ENCODE peak calls at places on chromosomes 6 and 20, in four cellular contexts. P is HEK293T, I is WTC11, K is HepG2. S is an unnamed sample.
A peak's percentile ranks its signal among the peaks of the same experiment; 100 is the strongest.

GRCh38 chr6:170096803-170097504 is 193.9 kb downstream of the DLL1 start:
- DNase-seq in P (no peak), I (peak; percentile 3), K (no peak), S (no peak)

GRCh38 chr20:21503345-21503744 is 10.5 kb downstream of the NKX2-2 start:
- DNase-seq in P (no peak), I (no peak), K (no peak), S (no peak)

GRCh38 chr6:167799033-167799933 is 27.4 kb upstream of the AFDN start:
- DNase-seq in P (no peak), I (no peak), K (no peak), S (no peak)

GRCh38 chr6:111173946-111174345 is 86.6 kb downstream of the SLC16A10 start:
- DNase-seq in P (no peak), I (no peak), K (no peak), S (no peak)

GRCh38 chr20:51338692-51339440 is 203.7 kb downstream of the NFATC2 start:
- DNase-seq in P (no peak), I (no peak), K (no peak), S (peak; percentile 26)

GRCh38 chr6:141726158-141726557 is 406.6 kb upstream of the GJE1 start:
- DNase-seq in P (no peak), I (no peak), K (no peak), S (no peak)

GRCh38 chr6:36223706-36224105 is 27.2 kb downstream of the BRPF3 start:
- DNase-seq in P (no peak), I (no peak), K (no peak), S (no peak)

GRCh38 chr6:89357390-89357789 is 4.9 kb upstream of the UBE2J1 start:
- DNase-seq in P (no peak), I (no peak), K (no peak), S (no peak)

GRCh38 chr20:15642676-15643075 is 930.6 kb downstream of the KIF16B start:
- DNase-seq in P (no peak), I (no peak), K (no peak), S (no peak)

GRCh38 chr20:23654005-23654404 is 16.2 kb upstream of the CST3 start:
- DNase-seq in P (no peak), I (no peak), K (no peak), S (no peak)

GRCh38 chr6:130434174-130434873 is 68.5 kb downstream of the TMEM200A start:
- DNase-seq in P (no peak), I (no peak), K (no peak), S (no peak)

GRCh38 chr6:116536216-116536621 is 9.3 kb downstream of the TRAPPC3L start:
- DNase-seq in P (peak; percentile 55), I (no peak), K (peak; percentile 73), S (peak; percentile 48)

GRCh38 chr20:32823737-32824588 is 4.2 kb downstream of the MAPRE1 start:
- DNase-seq in P (no peak), I (no peak), K (peak; percentile 78), S (no peak)

GRCh38 chr6:31272431-31272830 is 539 bp upstream of the HLA-C start:
- DNase-seq in P (no peak), I (no peak), K (no peak), S (no peak)

GRCh38 chr6:158322724-158323560 is 10.7 kb downstream of the TULP4 start:
- DNase-seq in P (no peak), I (no peak), K (peak; percentile 97), S (no peak)

GRCh38 chr6:139164001-139164400 is 29.1 kb downstream of the HECA start:
- DNase-seq in P (no peak), I (peak; percentile 30), K (no peak), S (no peak)

GRCh38 chr6:5395719-5396118 is 134.4 kb downstream of the FARS2 start:
- DNase-seq in P (no peak), I (no peak), K (no peak), S (no peak)

GRCh38 chr6:6218246-6219085 is 102.0 kb downstream of the F13A1 start:
- DNase-seq in P (no peak), I (no peak), K (no peak), S (no peak)

GRCh38 chr6:33620584-33621395 is at the start of gene ITPR3:
- DNase-seq in P (peak; percentile 54), I (no peak), K (no peak), S (peak; percentile 93)

GRCh38 chr20:40880063-40880715 is 148.4 kb upstream of the TOP1 start:
- DNase-seq in P (no peak), I (no peak), K (no peak), S (no peak)

GRCh38 chr20:20594171-20594530 is 118.3 kb downstream of the RALGAPA2 start:
- DNase-seq in P (no peak), I (no peak), K (peak; percentile 39), S (peak; percentile 9)

GRCh38 chr20:58640446-58640845 is 10.6 kb upstream of the STX16 start:
- DNase-seq in P (no peak), I (no peak), K (no peak), S (peak; percentile 48)

GRCh38 chr6:129606664-129607063 is 103.3 kb downstream of the ARHGAP18 start:
- DNase-seq in P (no peak), I (no peak), K (no peak), S (no peak)

GRCh38 chr6:27650620-27651370 is 177.9 kb upstream of the ZNF184 start:
- DNase-seq in P (peak; percentile 70), I (peak; percentile 79), K (peak; percentile 81), S (peak; percentile 82)

GRCh38 chr20:34675561-34675960 is 1.3 kb downstream of the PIGU start:
- DNase-seq in P (no peak), I (no peak), K (no peak), S (no peak)

GRCh38 chr20:34676642-34677373 is at the start of gene PIGU:
- DNase-seq in P (peak; percentile 92), I (peak; percentile 96), K (peak; percentile 95), S (peak; percentile 91)

GRCh38 chr20:34675993-34676641 is 775 bp downstream of the PIGU start:
- DNase-seq in P (no peak), I (no peak), K (no peak), S (no peak)

GRCh38 chr20:34683667-34684066 is 6.8 kb upstream of the PIGU start:
- DNase-seq in P (no peak), I (no peak), K (no peak), S (no peak)

DNA sequence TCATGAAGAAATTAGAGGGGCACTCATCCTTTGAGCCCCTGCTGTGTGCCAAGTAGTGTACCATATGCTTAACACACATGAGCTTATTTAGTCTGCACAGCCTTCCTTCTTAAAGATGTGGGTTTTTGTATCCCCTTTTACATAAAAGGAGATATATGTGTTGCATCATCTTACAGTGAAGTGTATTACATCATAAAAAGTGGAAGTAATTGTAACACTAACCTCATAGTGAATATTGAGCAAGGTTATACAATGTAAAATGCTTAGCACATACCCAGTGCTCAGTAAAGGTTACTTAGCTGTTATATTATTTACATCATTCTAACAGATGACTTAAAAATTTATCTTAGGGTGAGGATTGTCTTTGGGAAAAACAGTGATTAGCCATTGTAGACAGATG is 3.7 kb upstream of the PIGU start:
- DNase-seq in P (no peak), I (no peak), K (no peak), S (no peak)
- TF ChIP-seq ELF4 in P (no peak), I (no peak), K (no peak), S (no peak)

DNA sequence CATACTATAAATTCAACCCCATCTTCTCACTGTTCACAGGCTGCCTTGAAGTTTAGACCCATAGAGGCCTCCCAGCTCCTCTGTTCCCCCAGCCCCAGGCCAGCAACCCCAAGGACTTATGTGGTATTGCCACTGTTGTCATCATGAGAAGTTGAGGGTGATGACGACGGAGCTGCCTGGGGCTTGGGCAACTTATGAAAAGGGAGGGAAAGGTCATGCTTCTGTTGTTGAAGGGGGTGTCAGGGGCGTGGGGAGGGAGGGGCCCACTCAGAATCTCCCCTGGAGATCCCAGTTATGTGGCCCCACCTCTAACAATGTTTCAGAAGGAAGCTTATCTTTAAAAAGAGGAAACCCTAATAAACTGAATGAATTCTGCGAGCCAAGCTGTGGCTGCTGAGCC is 4.2 kb downstream of the ADTRP start:
- DNase-seq in P (no peak), I (no peak), K (no peak), S (no peak)
- TF ChIP-seq ELF4 in P (no peak), I (no peak), K (no peak), S (no peak)

GRCh38 chr6:107491791-107492674 is 2.1 kb downstream of the SOBP start:
- DNase-seq in P (no peak), I (no peak), K (peak; percentile 24), S (no peak)
- TF ChIP-seq ELF4 in P (no peak), I (no peak), K (no peak), S (no peak)

GRCh38 chr6:134722996-134723871 is 226.7 kb downstream of the ALDH8A1 start:
- DNase-seq in P (peak; percentile 39), I (no peak), K (no peak), S (no peak)
- TF ChIP-seq ELF4 in P (no peak), I (no peak), K (no peak), S (no peak)

GRCh38 chr6:1390805-1391511 is 1.6 kb downstream of the FOXF2 start:
- DNase-seq in P (no peak), I (peak; percentile 54), K (no peak), S (no peak)
- TF ChIP-seq ELF4 in P (no peak), I (no peak), K (no peak), S (no peak)

GRCh38 chr20:62724692-62725595 is 16.3 kb downstream of the NTSR1 start:
- DNase-seq in P (no peak), I (no peak), K (no peak), S (no peak)
- TF ChIP-seq ELF4 in P (no peak), I (no peak), K (no peak), S (no peak)

DNA sequence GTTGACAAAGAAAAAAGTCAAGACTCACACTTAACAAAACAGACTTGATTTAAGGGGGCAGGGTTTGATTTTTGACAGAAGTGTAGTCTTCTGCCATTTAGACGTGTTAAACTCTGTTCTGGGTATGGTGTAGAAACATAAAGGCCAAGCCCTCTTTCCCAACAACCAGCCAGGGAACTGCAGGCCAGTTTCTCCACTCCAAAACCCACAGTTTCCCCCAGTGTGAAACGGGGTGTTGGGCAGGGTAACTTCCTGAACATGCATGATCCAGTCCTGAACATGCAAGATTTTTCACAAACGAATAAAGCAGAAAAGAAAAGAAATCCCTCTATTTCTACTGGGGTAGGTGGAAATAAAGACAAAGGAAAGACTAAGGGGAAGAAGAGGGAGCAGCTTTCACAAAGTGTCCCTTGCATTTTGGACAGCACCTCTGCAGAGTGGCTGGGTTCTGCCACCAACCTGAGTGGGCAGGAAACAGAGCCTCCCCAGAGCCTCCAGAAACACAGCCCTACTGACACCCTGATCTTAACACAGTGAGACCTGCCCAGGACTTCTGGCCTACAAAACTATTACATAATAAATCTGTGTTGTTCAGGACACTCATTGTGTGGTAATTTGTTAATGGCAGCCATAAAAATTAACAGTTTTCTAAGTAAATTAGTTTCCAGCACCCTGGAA is 7.4 kb downstream of the APMAP start:
- DNase-seq in P (no peak), I (no peak), K (no peak), S (no peak)
- TF ChIP-seq ELF4 in P (no peak), I (no peak), K (no peak), S (no peak)

S was measured in K562.